ENCODE peak calls at places on chromosomes 12 and 14, in five cellular contexts. R is BJ, W is adrenal gland, U is GM13976, J is neural progenitor cell. I is an unnamed sample.

GRCh38 chr12:33605776-33606175 is 166.2 kb upstream of the SYT10 start:
- DNase-seq in W (no peak), R (no peak), U (no peak), J (peak), I (peak)

GRCh38 chr12:68930178-68930577 is 2.8 kb downstream of the CPM start:
- DNase-seq in R (no peak), W (no peak), U (no peak), J (no peak), I (no peak)

GRCh38 chr14:104226421-104227385 is 88.3 kb downstream of the KIF26A start:
- DNase-seq in J (no peak), R (no peak), W (no peak), U (no peak), I (no peak)

GRCh38 chr12:66647034-66647691 is 31.7 kb downstream of the GRIP1 start:
- DNase-seq in R (peak), J (no peak), W (no peak), U (no peak), I (peak)

GRCh38 chr12:1607940-1608782 is 13.8 kb upstream of the FBXL14 start:
- DNase-seq in W (no peak), J (no peak), U (no peak), R (no peak), I (no peak)

GRCh38 chr12:24478254-24478653 is 470.6 kb downstream of the BCAT1 start:
- DNase-seq in R (no peak), J (no peak), W (no peak), U (no peak), I (no peak)

GRCh38 chr12:46571593-46571992 is 199.0 kb upstream of the SLC38A2 start:
- DNase-seq in U (no peak), W (no peak), R (no peak), J (no peak), I (no peak)

GRCh38 chr14:104445832-104446381 is 133.7 kb upstream of the C14orf180 start:
- DNase-seq in J (no peak), W (no peak), U (no peak), R (no peak), I (no peak)

GRCh38 chr12:67919406-67919805 is 69.8 kb upstream of the IFNG-AS1 start:
- DNase-seq in R (no peak), J (no peak), W (no peak), U (no peak), I (no peak)

GRCh38 chr14:81137316-81137715 is 83.4 kb downstream of the GTF2A1 start:
- DNase-seq in R (peak), W (peak), U (no peak), J (no peak), I (no peak)

GRCh38 chr14:65817011-65817410 is 404.5 kb downstream of the FUT8 start:
- DNase-seq in R (no peak), W (no peak), J (no peak), U (no peak), I (no peak)

GRCh38 chr12:68833508-68833907 is 25.5 kb downstream of the MDM2 start:
- DNase-seq in U (no peak), W (no peak), R (no peak), J (no peak), I (no peak)

GRCh38 chr14:19838433-19838832 is 34.9 kb downstream of the OR4N2 start:
- DNase-seq in W (no peak), J (no peak), R (no peak), U (no peak), I (no peak)

GRCh38 chr14:75487155-75487671 is 35.1 kb upstream of the BATF start:
- DNase-seq in U (peak), R (no peak), W (no peak), J (no peak), I (peak)

GRCh38 chr14:31968107-31968810 is 108.8 kb upstream of the ARHGAP5 start:
- DNase-seq in J (no peak), R (no peak), W (no peak), U (no peak), I (no peak)

GRCh38 chr12:93913845-93914244 is 234.5 kb upstream of the PLXNC1 start:
- DNase-seq in R (peak), W (no peak), U (no peak), J (no peak), I (no peak)

GRCh38 chr14:51846631-51847488 is 13.6 kb upstream of the GNG2 start:
- DNase-seq in U (peak), R (no peak), J (peak), W (peak), I (peak)

GRCh38 chr14:103315368-103315911 is 18.6 kb upstream of the EIF5 start:
- DNase-seq in R (no peak), U (no peak), J (no peak), W (peak), I (no peak)

GRCh38 chr14:28055008-28055407 is 711.6 kb upstream of the FOXG1 start:
- DNase-seq in W (no peak), U (no peak), R (no peak), J (no peak), I (no peak)

GRCh38 chr12:69467400-69467799 is 2.8 kb upstream of the FRS2 start:
- DNase-seq in R (no peak), J (no peak), W (no peak), U (no peak), I (no peak)

GRCh38 chr12:75634244-75635222 is 123.1 kb upstream of the KRR1 start:
- DNase-seq in U (no peak), J (no peak), R (no peak), W (no peak), I (no peak)

GRCh38 chr12:1848741-1849140 is 28.4 kb downstream of the LRTM2 start:
- DNase-seq in U (no peak), J (no peak), R (no peak), W (no peak), I (no peak)

GRCh38 chr12:84822541-84822940 is 90.1 kb downstream of the SLC6A15 start:
- DNase-seq in J (no peak), R (peak), U (no peak), W (no peak), I (no peak)

GRCh38 chr12:6608592-6609311 is 1.6 kb upstream of the CHD4 start:
- DNase-seq in W (no peak), J (no peak), R (no peak), U (no peak), I (no peak)

GRCh38 chr14:51458563-51458955 is 193.2 kb upstream of the FRMD6 start:
- DNase-seq in J (no peak), U (no peak), W (no peak), R (no peak), I (no peak)

DNA sequence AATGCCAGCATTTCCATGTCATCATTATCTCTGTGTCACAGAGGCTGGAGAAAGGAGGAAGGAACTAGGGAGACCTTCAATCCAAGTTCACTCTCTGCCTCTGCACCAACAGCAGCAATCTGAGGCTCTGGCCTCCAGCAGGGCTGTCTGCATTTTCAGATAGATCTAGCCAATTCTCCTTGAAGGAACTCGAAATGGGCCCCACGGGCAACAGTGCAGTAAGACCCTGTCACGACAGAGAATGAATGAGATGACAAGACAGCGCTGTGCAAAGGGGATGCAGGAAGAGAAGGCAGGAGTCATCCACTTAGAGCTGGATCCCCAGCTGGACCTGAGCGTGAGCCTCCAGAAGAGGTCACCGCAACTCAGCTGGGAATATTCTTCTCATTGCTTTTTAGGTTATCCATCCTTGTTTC is 183.7 kb upstream of the GZMB start:
- DNase-seq in U (no peak), J (peak), R (no peak), W (no peak), I (peak)
- TF ChIP-seq CTCF in U (peak), J (peak), R (peak), W (no peak), I (no peak)

GRCh38 chr14:92323031-92323915 is at the start of gene SLC24A4:
- DNase-seq in J (peak), U (peak), W (no peak), R (no peak), I (no peak)

GRCh38 chr14:92323916-92324818 is 1.2 kb downstream of the SLC24A4 start:
- DNase-seq in R (no peak), U (no peak), W (no peak), J (peak), I (no peak)

GRCh38 chr14:92325835-92326234 is 2.9 kb downstream of the SLC24A4 start:
- DNase-seq in U (no peak), J (no peak), W (no peak), R (no peak), I (peak)

GRCh38 chr14:92334050-92334449 is 11.1 kb downstream of the SLC24A4 start:
- DNase-seq in R (no peak), U (no peak), W (no peak), J (no peak), I (no peak)

DNA sequence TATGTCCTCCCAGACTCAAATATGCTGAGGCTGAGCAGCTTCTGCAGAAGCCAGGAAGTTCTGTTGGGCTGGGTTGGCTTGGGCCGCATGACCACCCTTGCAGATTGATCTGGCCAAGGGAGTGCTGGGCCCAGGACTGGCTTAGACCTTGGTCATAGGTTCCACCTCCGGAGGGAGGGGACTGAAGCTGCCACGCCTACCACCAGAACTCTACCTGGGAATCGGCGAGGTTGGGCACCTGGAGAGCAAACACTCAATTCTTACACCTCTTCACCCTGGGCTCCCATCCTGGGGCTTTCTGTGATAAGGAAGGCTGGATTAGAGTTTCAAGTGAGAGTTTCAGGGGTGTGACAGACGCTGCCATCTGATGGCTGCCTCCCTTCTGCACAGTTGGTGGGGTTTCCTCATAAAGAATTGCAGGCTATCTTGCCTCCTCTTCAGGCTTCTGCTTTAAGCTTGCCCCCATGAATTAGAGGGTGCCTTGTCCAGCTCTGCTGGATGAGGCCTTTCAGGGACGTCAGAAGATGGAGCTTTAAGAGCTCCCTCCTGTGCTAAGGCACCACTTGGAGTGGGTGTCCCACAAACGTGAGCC is 5.8 kb downstream of the SLC24A4 start:
- DNase-seq in U (no peak), R (no peak), W (no peak), J (no peak), I (no peak)
- TF ChIP-seq CTCF in U (no peak), R (no peak), W (no peak), J (peak), I (no peak)

DNA sequence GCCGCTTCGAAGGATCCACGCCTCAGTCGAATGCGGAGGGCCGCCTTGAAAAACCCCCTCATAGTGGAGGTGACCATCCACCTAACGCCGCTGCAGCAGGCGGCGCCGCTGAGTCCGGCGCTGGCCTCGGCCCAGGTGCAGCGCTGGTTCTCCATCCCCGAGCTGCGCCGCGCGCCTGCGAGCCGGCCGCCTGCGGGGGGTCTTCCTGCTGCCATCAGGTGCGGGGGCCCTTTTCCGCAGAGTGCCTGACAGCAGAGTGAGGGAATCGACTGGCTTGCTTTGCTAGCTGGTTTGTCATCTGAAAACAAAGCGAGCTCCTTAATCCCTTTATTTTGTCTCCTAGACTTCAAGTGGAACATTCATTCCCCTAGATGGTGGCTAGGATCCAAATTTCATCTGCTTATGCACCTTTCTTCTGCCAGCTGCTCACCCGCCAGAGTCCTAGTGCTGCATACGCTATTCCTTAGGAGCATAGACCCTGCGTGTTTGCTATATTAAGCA is 10.4 kb upstream of the DNAL1 start:
- DNase-seq in U (peak), W (no peak), R (no peak), J (peak), I (peak)
- TF ChIP-seq CTCF in U (peak), W (peak), R (peak), J (peak), I (no peak)

DNA sequence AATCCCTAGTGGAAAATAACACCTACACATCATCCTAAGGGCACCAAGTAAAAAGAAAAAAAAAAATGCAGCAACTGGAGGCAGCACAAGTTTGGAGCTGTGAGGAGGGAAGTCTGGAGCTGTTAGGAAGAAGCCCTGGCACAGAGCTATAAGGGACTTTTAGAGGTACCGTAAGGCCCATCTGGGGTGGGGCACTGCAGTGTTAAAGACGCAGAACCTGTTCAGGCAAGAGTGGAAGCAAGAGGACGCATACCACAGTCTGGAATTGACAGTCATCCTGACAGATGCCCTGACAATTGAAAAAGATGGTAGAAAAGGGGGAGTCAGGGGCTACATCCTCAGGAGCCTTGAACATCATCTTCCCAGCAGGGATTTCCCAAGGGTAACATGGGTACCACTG is 195.9 kb upstream of the PLEKHG7 start:
- DNase-seq in W (no peak), J (no peak), R (no peak), U (no peak), I (no peak)
- TF ChIP-seq CTCF in W (no peak), J (no peak), R (no peak), U (no peak), I (no peak)

DNA sequence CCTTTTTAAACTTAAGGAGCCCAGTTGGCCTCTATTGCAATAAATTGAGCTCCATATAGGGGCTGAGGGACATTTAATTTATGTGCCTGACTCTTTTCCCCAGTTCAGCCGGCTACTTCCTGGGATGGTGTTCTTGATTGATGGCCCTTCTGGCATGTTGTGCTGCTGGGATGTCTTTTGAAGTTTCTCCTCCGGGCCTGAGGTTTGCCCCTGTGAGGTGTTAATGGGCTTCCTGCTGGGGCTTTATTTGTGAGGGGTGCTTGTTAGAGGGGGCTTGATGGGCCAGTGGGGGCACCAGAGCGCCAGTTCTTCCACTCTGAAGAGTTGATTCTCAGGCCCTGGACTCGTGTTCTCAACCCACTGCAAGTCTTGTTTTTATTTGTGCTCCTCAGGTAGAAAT is 69.6 kb downstream of the CHST11 start:
- DNase-seq in R (no peak), J (peak), U (no peak), W (no peak), I (no peak)
- TF ChIP-seq CTCF in R (no peak), J (peak), U (no peak), W (no peak), I (no peak)